ENCODE peak calls at places on chromosomes 11 and 22, in seven cellular contexts. C is Panc1, B is HepG2, H is K562, P is HCT116, N is GM23338, A is upper lobe of left lung. Y is an unnamed sample.

GRCh38 chr11:130718118-130718517 is 198.2 kb downstream of the SNX19 start:
- ATAC-seq in C (no peak), B (no peak), H (no peak), P (no peak), N (no peak), A (no peak), Y (no peak)

GRCh38 chr11:10208045-10208674 is 85.9 kb downstream of the SBF2 start:
- ATAC-seq in C (peak), B (peak), H (peak), P (peak), N (peak), A (peak), Y (peak)

GRCh38 chr22:35971418-35972119 is 57.1 kb downstream of the RBFOX2 start:
- ATAC-seq in C (no peak), B (peak), H (no peak), P (no peak), N (peak), A (peak), Y (no peak)

GRCh38 chr11:1640076-1640946 is 10.7 kb downstream of the KRTAP5-5 start:
- ATAC-seq in C (peak), B (peak), H (peak), P (peak), N (peak), A (peak), Y (peak)

GRCh38 chr22:29302681-29303465 is 3.6 kb upstream of the GAS2L1 start:
- ATAC-seq in C (no peak), B (peak), H (no peak), P (no peak), N (no peak), A (no peak), Y (no peak)

GRCh38 chr22:23248583-23248982 is 68.3 kb downstream of the BCR start:
- ATAC-seq in C (no peak), B (peak), H (peak), P (peak), N (peak), A (peak), Y (no peak)

GRCh38 chr11:17352925-17353227 is 1.3 kb downstream of the NCR3LG1 start:
- ATAC-seq in C (peak), B (peak), H (peak), P (peak), N (peak), A (peak), Y (peak)

GRCh38 chr11:1220941-1221721 is 1.7 kb upstream of the MUC5B start:
- ATAC-seq in C (no peak), B (no peak), H (no peak), P (no peak), N (no peak), A (no peak), Y (no peak)

GRCh38 chr11:119791701-119792151 is 62.7 kb upstream of the NECTIN1 start:
- ATAC-seq in C (peak), B (no peak), H (no peak), P (peak), N (peak), A (peak), Y (no peak)

GRCh38 chr11:34157163-34157562 is 51.7 kb downstream of the NAT10 start:
- ATAC-seq in C (no peak), B (no peak), H (no peak), P (no peak), N (no peak), A (no peak), Y (no peak)

GRCh38 chr11:34151916-34152845 is 46.8 kb downstream of the NAT10 start:
- ATAC-seq in C (peak), B (no peak), H (no peak), P (no peak), N (no peak), A (no peak), Y (no peak)

GRCh38 chr11:34154059-34154875 is 48.8 kb downstream of the NAT10 start:
- ATAC-seq in C (no peak), B (no peak), H (no peak), P (no peak), N (no peak), A (peak), Y (no peak)

GRCh38 chr11:34155759-34156062 is 50.3 kb downstream of the NAT10 start:
- ATAC-seq in C (peak), B (peak), H (peak), P (peak), N (no peak), A (no peak), Y (peak)

GRCh38 chr11:34155057-34155758 is 49.8 kb downstream of the NAT10 start:
- ATAC-seq in C (peak), B (no peak), H (no peak), P (no peak), N (no peak), A (no peak), Y (peak)
- TF ChIP-seq POLR2AphosphoS5 in C (no peak), B (no peak), H (peak), P (no peak), N (no peak), A (no peak), Y (no peak)

GRCh38 chr11:117767071-117767470 is 29.9 kb downstream of the DSCAML1 start:
- ATAC-seq in C (no peak), B (no peak), H (no peak), P (no peak), N (no peak), A (no peak), Y (no peak)

GRCh38 chr11:117771197-117771596 is 25.8 kb downstream of the DSCAML1 start:
- ATAC-seq in C (no peak), B (no peak), H (no peak), P (no peak), N (no peak), A (no peak), Y (no peak)

GRCh38 chr11:117766576-117766975 is 30.4 kb downstream of the DSCAML1 start:
- ATAC-seq in C (no peak), B (no peak), H (no peak), P (no peak), N (no peak), A (no peak), Y (no peak)

GRCh38 chr11:117769530-117769929 is 27.5 kb downstream of the DSCAML1 start:
- ATAC-seq in C (no peak), B (no peak), H (no peak), P (no peak), N (no peak), A (no peak), Y (no peak)

DNA sequence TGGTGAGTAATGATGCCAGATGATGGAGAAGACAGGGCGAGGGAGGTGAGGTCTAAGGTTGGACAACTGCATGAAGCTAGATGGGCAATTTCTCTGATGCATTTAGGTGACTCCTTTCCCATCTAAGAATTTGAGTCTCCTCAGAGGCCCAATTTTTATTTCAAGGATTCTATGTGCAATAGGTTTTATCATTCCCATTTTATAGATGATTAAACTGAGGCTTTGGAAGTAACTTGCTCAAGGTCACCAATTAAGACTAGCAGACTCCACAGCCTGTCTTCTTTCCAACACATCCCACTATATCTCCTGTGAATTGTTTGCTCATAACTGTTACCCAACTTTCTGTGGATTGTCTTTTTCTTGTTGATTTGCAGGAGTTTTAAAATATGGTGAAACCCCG is 28.5 kb downstream of the DSCAML1 start:
- ATAC-seq in C (no peak), B (no peak), H (no peak), P (no peak), N (no peak), A (no peak), Y (no peak)
- TF ChIP-seq POLR2AphosphoS5 in C (no peak), B (no peak), H (no peak), P (no peak), N (no peak), A (no peak), Y (no peak)

GRCh38 chr22:21626735-21627469 is 2.9 kb downstream of the YDJC start:
- ATAC-seq in C (no peak), B (no peak), H (peak), P (no peak), N (no peak), A (no peak), Y (no peak)
- TF ChIP-seq POLR2AphosphoS5 in C (no peak), B (no peak), H (no peak), P (peak), N (no peak), A (no peak), Y (no peak)

DNA sequence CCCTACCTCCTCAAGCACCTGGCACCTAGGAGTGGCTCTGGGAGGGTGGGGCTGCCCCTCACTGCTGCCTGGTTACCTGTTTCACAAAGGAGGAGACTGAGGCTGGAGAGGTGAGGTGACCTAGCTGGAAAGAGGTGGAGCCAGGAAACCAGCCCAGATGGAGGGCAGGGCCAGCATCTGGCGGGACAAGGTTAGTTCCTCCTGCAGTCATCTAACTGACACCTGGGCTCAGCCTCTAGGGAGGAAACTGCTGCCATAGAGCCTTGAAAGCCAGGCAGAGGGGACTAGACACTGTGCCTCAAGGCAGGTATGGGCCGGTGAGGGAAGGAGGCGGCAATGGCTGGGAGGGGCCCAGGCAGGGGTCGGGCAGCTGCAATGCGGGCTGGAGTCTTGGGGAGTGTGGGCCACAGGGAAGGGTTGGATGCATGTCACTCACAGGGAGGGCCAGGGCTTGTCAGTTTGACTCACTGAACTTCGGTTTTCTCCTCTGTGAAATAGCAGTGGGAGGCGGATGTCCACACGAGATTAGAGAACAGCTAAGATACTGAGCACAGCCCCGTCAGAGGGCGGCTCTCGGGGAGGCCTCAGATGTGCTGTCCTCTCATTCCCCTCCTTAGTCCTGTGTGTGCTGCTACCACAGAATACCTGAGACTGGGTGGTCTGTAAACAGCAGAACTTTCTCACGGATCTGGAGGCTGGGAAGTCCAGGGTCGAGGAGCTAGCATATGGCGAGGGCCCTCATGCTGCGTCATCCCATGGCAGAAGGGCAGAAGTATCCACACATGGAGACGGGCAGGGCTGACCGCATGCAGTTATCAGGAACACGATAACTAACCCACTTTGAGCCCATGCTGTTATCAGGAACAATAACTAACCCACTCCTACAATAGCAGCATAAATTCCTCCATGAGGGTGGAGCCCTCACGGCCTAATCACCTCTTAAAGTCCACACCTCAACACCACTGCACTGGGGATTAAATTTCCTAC is 16.1 kb downstream of the MGAT3 start:
- ATAC-seq in C (no peak), B (no peak), H (peak), P (peak), N (peak), A (peak), Y (no peak)
- TF ChIP-seq POLR2AphosphoS5 in C (no peak), B (no peak), H (no peak), P (no peak), N (no peak), A (no peak), Y (no peak)